ENCODE peak calls at places on chromosomes 4 and X, in four cellular contexts. X, D, M and Q are unnamed samples. For H3K27me3, the result is how much of the 10 kb centered on the place peaks cover.

GRCh38 chrX:106035064-106035463 is 3.5 kb downstream of the SERPINA7 start:
- DNase-seq in X (no peak), D (no peak), M (no peak), Q (no peak)

GRCh38 chr4:54719378-54719777 is 61.6 kb downstream of the KIT start:
- DNase-seq in X (no peak), D (no peak), M (no peak), Q (no peak)

GRCh38 chr4:113406723-113407016 is 354.9 kb downstream of the CAMK2D start:
- DNase-seq in X (no peak), D (no peak), M (no peak), Q (peak)

GRCh38 chrX:53223068-53223693 is 1.8 kb downstream of the KDM5C start:
- DNase-seq in X (no peak), D (no peak), M (no peak), Q (no peak)

GRCh38 chr4:147963839-147964238 is 232.0 kb downstream of the ARHGAP10 start:
- DNase-seq in X (no peak), D (no peak), M (no peak), Q (no peak)

GRCh38 chrX:38654302-38654701 is 93.0 kb downstream of the TSPAN7 start:
- DNase-seq in X (no peak), D (no peak), M (no peak), Q (no peak)

GRCh38 chr4:69830529-69831269 is 29.2 kb downstream of the SULT1E1 start:
- DNase-seq in X (no peak), D (no peak), M (no peak), Q (peak)

GRCh38 chr4:25862411-25863346 is at the start of gene SEL1L3:
- DNase-seq in X (peak), D (peak), M (peak), Q (peak)

GRCh38 chrX:8981742-8982141 is 52.2 kb downstream of the FAM9B start:
- DNase-seq in X (no peak), D (no peak), M (no peak), Q (no peak)

GRCh38 chr4:99300934-99301333 is 10.1 kb upstream of the ADH1A start:
- DNase-seq in X (peak), D (peak), M (no peak), Q (peak)

DNA sequence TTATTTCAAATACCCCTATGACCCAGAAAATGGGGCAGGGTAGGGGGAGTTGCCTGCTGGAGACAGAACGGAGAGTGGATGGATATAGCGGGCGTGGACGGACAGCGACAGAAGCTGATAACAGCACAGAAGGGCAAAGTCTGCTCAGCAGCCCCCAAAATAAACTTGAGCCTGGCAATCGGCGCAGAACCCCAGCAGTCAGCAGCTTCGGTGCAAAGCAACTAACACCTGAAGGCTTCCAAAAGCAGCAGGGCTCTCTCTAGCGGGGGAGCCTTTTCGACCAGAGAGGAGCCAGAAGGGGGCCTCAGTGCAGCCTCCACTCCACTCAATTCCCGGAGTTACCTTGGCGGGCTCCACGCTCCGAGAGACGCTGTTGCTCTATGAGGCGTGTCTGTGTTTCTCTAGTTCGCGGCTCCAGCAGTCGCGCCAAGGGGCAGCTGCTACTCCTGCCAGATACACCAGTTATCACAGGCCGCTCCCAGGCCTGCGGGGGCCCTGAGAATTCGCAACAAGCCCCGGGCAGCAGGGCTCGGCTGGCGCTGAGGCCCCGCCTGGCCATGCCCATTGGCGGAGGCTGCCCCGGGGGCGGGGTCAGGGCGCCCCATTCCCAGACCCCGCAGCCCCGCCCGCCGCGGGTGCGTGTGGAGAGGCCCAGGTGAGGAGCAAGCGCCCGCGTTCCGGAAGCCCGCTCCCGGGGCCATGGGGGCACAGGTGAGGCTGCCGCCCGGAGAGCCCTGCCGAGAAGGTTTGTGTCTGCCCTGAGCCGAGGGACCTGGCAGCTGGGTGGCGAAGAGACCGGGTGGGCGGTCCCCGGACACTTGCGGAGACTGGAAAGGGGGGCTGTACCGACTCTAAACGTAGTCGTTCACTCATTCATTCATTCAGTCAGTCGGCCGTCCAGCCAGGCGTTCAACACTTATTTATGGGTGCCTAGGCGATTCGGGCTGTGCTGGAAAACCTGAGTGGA is at the start of the genes CNGA1 and NIPAL1:
- DNase-seq in X (peak), D (peak), M (peak), Q (peak)
- TF ChIP-seq CTCF in X (peak), D (peak), M (no peak), Q (peak)

GRCh38 chrX:139907078-139907477 is 25.8 kb downstream of the ATP11C start:
- DNase-seq in X (no peak), D (no peak), M (no peak), Q (no peak)

GRCh38 chrX:139902559-139902958 is 30.3 kb downstream of the ATP11C start:
- DNase-seq in X (no peak), D (no peak), M (no peak), Q (no peak)

GRCh38 chrX:139903229-139903628 is 29.6 kb downstream of the ATP11C start:
- DNase-seq in X (no peak), D (no peak), M (no peak), Q (no peak)

GRCh38 chrX:139905041-139905440 is 27.8 kb downstream of the ATP11C start:
- DNase-seq in X (no peak), D (no peak), M (no peak), Q (no peak)

DNA sequence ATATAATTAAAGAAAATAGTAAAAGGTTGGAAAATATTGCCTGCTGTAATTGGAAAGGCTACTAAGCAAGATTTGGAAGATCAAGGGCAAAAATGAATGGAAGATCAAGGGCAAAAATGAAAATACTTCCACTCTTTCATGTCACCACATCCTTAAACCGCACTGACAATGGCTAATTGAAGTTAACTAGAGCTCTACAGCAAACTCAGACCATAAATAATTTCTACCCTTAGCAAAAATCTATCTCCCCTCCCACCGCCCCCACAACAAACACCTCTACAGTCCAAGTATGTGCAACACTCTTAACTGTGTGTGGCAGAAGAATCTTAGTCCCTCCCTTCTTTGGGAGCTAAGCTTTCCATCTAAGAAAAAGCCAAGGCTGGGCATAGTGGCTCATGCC is 27.1 kb downstream of the ATP11C start:
- DNase-seq in X (no peak), D (no peak), M (no peak), Q (no peak)
- H3K27me3 ChIP-seq in X (under half), D (under half), M (under half), Q (under half)

DNA sequence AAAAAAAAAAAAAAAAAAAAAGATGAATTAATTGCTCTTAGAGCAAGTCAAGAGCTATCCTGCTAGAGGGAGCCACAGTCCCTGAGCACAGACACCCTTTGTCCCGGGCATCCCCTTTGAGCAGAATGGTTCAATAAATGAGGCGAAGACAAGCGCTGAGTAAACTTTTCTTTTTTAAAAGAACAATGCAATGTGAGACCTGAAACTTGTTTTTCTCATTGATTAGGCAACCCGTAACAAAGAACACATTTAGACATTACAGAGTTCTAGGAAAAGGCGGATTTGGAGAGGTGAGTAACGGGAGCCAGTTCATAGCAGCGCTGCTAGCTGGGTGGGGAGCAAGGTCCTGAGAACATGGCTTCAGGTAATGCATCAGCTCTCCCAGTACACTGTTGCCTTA is 46.1 kb downstream of the GRK4 start:
- DNase-seq in X (no peak), D (no peak), M (no peak), Q (peak)
- TF ChIP-seq CTCF in X (no peak), D (no peak), M (no peak), Q (peak)

GRCh38 chr4:40212674-40213504 is 16.1 kb downstream of the RHOH start:
- DNase-seq in X (no peak), D (no peak), M (no peak), Q (no peak)
- H3K27me3 ChIP-seq in X (under half), D (under half), M (under half), Q (under half)

DNA sequence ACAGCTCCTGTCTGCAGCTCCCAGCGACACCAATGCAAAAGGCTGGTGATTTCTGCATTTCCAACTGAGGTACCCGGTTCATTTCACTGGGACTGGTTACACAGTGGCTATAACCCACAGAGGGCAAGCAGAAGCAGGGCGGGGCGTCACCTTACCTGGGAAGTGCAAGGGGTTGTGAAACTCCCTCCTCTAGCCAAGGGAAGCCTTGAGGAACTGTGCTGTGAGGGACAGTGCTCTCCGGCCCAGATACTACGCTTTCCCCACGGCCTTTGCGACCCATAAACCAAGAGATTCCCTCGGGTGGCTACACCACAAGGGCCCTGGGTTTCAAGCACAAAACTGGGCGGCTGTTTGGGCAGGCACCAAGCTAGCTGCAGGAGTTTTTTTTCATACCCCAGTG is 218.9 kb downstream of the PPP3CA start:
- DNase-seq in X (no peak), D (no peak), M (peak), Q (no peak)
- TF ChIP-seq CTCF in X (no peak), D (no peak), M (no peak), Q (no peak)

GRCh38 chrX:30373951-30374350 is 64.8 kb upstream of the NR0B1 start:
- DNase-seq in X (no peak), D (no peak), M (no peak), Q (no peak)
- H3K27me3 ChIP-seq in X (under half), D (under half), M (under half), Q (under half)

DNA sequence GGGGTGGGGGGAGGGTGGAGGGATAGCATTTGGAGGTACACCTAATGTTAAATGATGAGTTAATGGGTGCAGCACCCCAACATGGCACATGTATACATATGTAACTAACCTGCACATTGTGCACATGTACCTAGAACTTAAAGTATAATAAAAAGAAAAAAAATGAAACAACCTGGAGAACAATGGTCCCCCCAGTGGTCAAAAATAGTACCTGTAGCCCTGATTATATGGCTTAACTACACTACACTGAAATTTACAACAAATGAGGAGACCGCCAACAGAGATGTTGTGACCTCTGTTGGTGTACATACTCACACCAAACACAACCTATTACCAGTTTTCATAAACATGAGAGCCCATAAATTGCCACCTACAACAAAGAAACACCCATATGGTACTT is 7.3 kb upstream of the MAGEE1 start:
- DNase-seq in X (no peak), D (no peak), M (no peak), Q (no peak)
- TF ChIP-seq CTCF in X (no peak), D (no peak), M (no peak), Q (peak)

GRCh38 chr4:158793021-158793420 is 24.2 kb downstream of the FNIP2 start:
- DNase-seq in X (no peak), D (no peak), M (no peak), Q (no peak)

GRCh38 chr4:158789853-158790252 is 21.0 kb downstream of the FNIP2 start:
- DNase-seq in X (no peak), D (no peak), M (no peak), Q (no peak)

GRCh38 chr4:158787718-158788441 is 19.1 kb downstream of the FNIP2 start:
- DNase-seq in X (no peak), D (no peak), M (no peak), Q (no peak)

GRCh38 chr4:158788608-158789007 is 19.8 kb downstream of the FNIP2 start:
- DNase-seq in X (no peak), D (no peak), M (no peak), Q (no peak)

GRCh38 chr4:158791588-158791987 is 22.8 kb downstream of the FNIP2 start:
- DNase-seq in X (no peak), D (no peak), M (no peak), Q (no peak)
- H3K27me3 ChIP-seq in X (under half), D (under half), M (under half), Q (under half)